ENCODE peak calls at places on chromosomes 1 and 21, in four cellular contexts. Y is GM23248, V is IMR-90, Z is HCT116. M is an unnamed sample.

GRCh38 chr1:30668026-30668425 is 55.4 kb downstream of the MATN1 start:
- DNase-seq in Y (peak; percentile 76), V (peak; percentile 3), Z (no peak), M (no peak)

GRCh38 chr1:207713529-207713928 is 38.3 kb upstream of the CD46 start:
- DNase-seq in Y (no peak), V (no peak), Z (no peak), M (no peak)

GRCh38 chr1:225940385-225941151 is 452 bp downstream of the LEFTY2 start:
- DNase-seq in Y (no peak), V (no peak), Z (no peak), M (no peak)

GRCh38 chr1:156528875-156529425 is 28.4 kb upstream of the MEF2D start:
- DNase-seq in Y (no peak), V (no peak), Z (no peak), M (no peak)

GRCh38 chr1:26161408-26162219 is 2.7 kb downstream of the FAM110D start:
- DNase-seq in Y (peak; percentile 75), V (peak; percentile 31), Z (no peak), M (no peak)

GRCh38 chr21:43273708-43274021 is 104.9 kb downstream of the CRYAA start:
- DNase-seq in Y (no peak), V (no peak), Z (no peak), M (no peak)

GRCh38 chr1:47699492-47700220 is 261.8 kb downstream of the FOXD2 start:
- DNase-seq in Y (no peak), V (no peak), Z (no peak), M (no peak)

GRCh38 chr1:179876289-179876715 is 1.3 kb downstream of the TOR1AIP2 start:
- DNase-seq in Y (peak; percentile 33), V (peak; percentile 61), Z (no peak), M (no peak)

GRCh38 chr1:43300661-43301094 is at the start of gene TIE1:
- DNase-seq in Y (no peak), V (no peak), Z (no peak), M (no peak)

GRCh38 chr1:3756394-3756793 is 4.1 kb downstream of the CCDC27 start:
- DNase-seq in Y (no peak), V (no peak), Z (no peak), M (no peak)

GRCh38 chr1:226649780-226650179 is 89.3 kb downstream of the ITPKB start:
- DNase-seq in Y (peak; percentile 45), V (peak; percentile 43), Z (no peak), M (no peak)

GRCh38 chr1:165257969-165258459 is 98.5 kb downstream of the LMX1A start:
- DNase-seq in Y (peak; percentile 65), V (peak; percentile 17), Z (peak; percentile 65), M (peak; percentile 15)

GRCh38 chr1:34547043-34547674 is 207.7 kb upstream of the GJB5 start:
- DNase-seq in Y (peak; percentile 16), V (no peak), Z (peak; percentile 7), M (no peak)

GRCh38 chr1:8629241-8630091 is 188.0 kb downstream of the RERE start:
- DNase-seq in Y (peak; percentile 70), V (peak; percentile 76), Z (no peak), M (no peak)

GRCh38 chr1:201590474-201590873 is 51.5 kb downstream of the NAV1 start:
- DNase-seq in Y (no peak), V (no peak), Z (no peak), M (no peak)

GRCh38 chr1:220881918-220882891 is 3.0 kb downstream of the HLX start:
- DNase-seq in Y (peak; percentile 53), V (peak; percentile 59), Z (no peak), M (no peak)

GRCh38 chr1:183515002-183515689 is 42.8 kb downstream of the SMG7 start:
- DNase-seq in Y (peak; percentile 89), V (peak; percentile 93), Z (no peak), M (no peak)

GRCh38 chr1:213162338-213162737 is 111.3 kb downstream of the RPS6KC1 start:
- DNase-seq in Y (peak; percentile 58), V (peak; percentile 61), Z (no peak), M (no peak)

GRCh38 chr1:194194724-194195123 is 1008.3 kb upstream of the B3GALT2 start:
- DNase-seq in Y (no peak), V (peak; percentile 35), Z (no peak), M (no peak)

GRCh38 chr1:106526650-106527049 is 529.8 kb upstream of the PRMT6 start:
- DNase-seq in Y (peak; percentile 89), V (peak; percentile 46), Z (no peak), M (peak; percentile 30)

GRCh38 chr1:40786171-40786994 is 2.8 kb downstream of the KCNQ4 start:
- DNase-seq in Y (no peak), V (no peak), Z (no peak), M (no peak)

GRCh38 chr1:40789342-40789598 is 5.7 kb downstream of the KCNQ4 start:
- DNase-seq in Y (no peak), V (no peak), Z (no peak), M (no peak)

GRCh38 chr1:40786995-40787705 is 3.6 kb downstream of the KCNQ4 start:
- DNase-seq in Y (no peak), V (no peak), Z (no peak), M (no peak)

GRCh38 chr1:40788561-40789341 is 5.2 kb downstream of the KCNQ4 start:
- DNase-seq in Y (no peak), V (no peak), Z (no peak), M (no peak)

DNA sequence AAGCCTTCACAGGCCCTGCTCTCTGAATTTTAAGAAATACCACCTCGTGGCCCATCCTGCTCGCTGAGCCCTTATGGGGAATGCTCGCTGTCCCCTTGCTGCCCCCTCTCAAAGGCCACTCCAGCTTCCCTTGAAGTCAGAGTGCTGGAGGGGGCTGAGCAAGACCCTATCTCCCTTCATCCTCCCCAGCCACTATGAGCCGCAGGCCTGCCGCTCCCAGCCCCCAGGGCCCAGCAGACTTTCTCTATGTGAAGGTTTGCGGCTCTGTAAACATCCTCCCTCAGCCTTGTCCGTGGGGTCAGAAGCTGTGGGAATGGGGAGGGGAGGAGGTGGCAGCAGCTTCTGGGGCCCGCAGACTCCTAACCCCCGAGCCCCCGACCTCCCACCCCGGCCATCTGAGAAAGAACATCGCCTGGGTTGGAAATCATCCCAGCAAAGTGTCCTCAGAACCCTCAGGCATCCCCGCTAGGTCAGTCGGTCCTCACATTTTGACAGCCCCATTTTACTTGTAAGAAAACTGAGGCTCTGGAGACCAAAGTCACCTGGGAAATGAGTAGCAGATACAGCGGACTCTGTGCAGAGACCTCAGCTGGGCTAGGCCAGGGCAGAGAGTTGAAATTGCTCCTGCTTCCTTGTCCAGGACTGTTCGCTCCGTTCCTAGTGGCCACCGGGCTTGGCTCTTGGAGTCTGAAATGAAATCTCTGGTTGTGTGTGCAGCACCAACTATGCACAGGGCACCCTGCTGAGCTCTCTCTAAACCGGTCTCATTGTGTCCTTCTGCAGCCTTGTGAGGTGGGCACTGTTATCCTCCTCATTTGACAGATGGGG is 4.4 kb downstream of the KCNQ4 start:
- DNase-seq in Y (no peak), V (no peak), Z (no peak), M (no peak)
- H3K9ac ChIP-seq in Y (no peak overlapping the region), V (no peak overlapping the region), Z (no peak overlapping the region), M (no peak overlapping the region)

GRCh38 chr1:32990887-32991286 is 26.3 kb upstream of the RNF19B start:
- DNase-seq in Y (no peak), V (no peak), Z (no peak), M (no peak)

GRCh38 chr1:32991819-32992488 is 27.3 kb upstream of the RNF19B start:
- DNase-seq in Y (no peak), V (no peak), Z (no peak), M (no peak)

GRCh38 chr1:32989160-32989894 is 24.7 kb upstream of the RNF19B start:
- DNase-seq in Y (peak; percentile 97), V (peak; percentile 99), Z (peak; percentile 63), M (no peak)

GRCh38 chr1:32991386-32991785 is 26.8 kb upstream of the RNF19B start:
- DNase-seq in Y (no peak), V (no peak), Z (no peak), M (no peak)

DNA sequence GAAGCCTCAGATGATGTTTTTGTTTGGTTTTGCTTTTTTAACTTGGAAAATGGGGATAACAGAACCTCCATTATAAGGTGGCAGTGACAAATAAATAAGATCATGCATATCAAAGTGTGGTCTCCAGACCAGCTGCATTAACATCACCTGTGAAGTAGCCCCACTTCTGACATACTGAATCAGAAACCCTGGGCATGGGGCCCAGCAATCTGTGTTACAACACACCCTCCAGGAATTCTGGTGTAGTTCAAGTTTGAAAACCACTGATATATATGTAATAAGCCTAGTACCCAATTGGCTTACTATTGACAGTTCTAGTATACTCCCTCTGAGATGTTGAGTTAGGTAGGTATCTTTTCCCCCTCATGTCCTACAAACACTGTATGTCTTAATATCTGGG is 24.1 kb upstream of the RNF19B start:
- DNase-seq in Y (peak; percentile 82), V (peak; percentile 94), Z (no peak), M (no peak)
- H3K27ac ChIP-seq in Y (peak overlapping the region; percentile 89), V (peak overlapping the region; percentile 79), Z (peak overlapping the region; percentile 73), M (peak overlapping the region; percentile 98)

DNA sequence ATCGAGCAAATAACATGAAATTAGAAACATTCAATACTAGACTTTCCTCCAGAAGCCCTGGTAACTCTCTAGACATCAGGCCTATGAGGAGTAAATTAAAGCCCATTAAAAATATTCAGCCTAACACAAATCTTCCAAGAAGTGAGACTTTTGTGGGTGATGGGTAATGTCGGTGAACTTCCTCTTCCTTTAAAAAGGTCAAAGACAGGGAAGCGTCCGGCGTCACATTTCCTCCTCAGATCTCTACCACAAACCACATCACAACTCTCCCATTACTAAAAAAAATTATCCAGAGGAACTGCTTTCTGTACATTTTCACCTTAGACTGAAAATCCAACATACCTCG is 1.4 kb downstream of the EIF4G3 start:
- DNase-seq in Y (peak; percentile 75), V (peak; percentile 27), Z (no peak), M (no peak)
- H3K9ac ChIP-seq in Y (peak overlapping the region; percentile 93), V (peak overlapping the region; percentile 98), Z (peak overlapping the region; percentile 92), M (peak overlapping the region; percentile 83)

GRCh38 chr1:116545359-116545705 is 25.5 kb downstream of the CD58 start:
- DNase-seq in Y (no peak), V (no peak), Z (no peak), M (no peak)

GRCh38 chr1:116544588-116545358 is 26.1 kb downstream of the CD58 start:
- DNase-seq in Y (no peak), V (no peak), Z (no peak), M (no peak)

GRCh38 chr1:116546354-116546977 is 24.4 kb downstream of the CD58 start:
- DNase-seq in Y (no peak), V (no peak), Z (no peak), M (no peak)
- H3K27ac ChIP-seq in Y (no peak overlapping the region), V (no peak overlapping the region), Z (no peak overlapping the region), M (no peak overlapping the region)

M was measured in keratinocyte.